ENCODE peak calls at places on chromosome 3, in eight cellular contexts. T is foreskin fibroblast, D is NT2/D1, W is AG09309, Z is fibroblast of pulmonary artery, L is mucosa of descending colon, S is SK-N-SH, P is fibroblast of lung. J is an unnamed sample.

GRCh38 chr3:66110840-66111239 is 72.1 kb upstream of the MAGI1 start:
- DNase-seq in T (no peak), D (no peak), W (no peak), Z (peak), L (no peak), S (no peak), P (no peak), J (peak)

GRCh38 chr3:169880565-169881250 is 11.0 kb upstream of the LRRC31 start:
- DNase-seq in T (no peak), D (no peak), W (no peak), Z (no peak), L (no peak), S (no peak), P (no peak), J (no peak)

GRCh38 chr3:183298708-183299153 is 45.7 kb downstream of the B3GNT5 start:
- DNase-seq in T (peak), D (no peak), W (peak), Z (peak), L (no peak), S (no peak), P (peak), J (peak)

GRCh38 chr3:64539451-64540196 is 148.2 kb downstream of the ADAMTS9 start:
- DNase-seq in T (peak), D (no peak), W (peak), Z (peak), L (no peak), S (no peak), P (peak), J (no peak)

GRCh38 chr3:53102601-53103147 is 27.6 kb downstream of the RFT1 start:
- DNase-seq in T (no peak), D (no peak), W (no peak), Z (no peak), L (no peak), S (no peak), P (no peak), J (no peak)

GRCh38 chr3:187207624-187208023 is 10.3 kb downstream of the RTP1 start:
- DNase-seq in T (no peak), D (no peak), W (no peak), Z (no peak), L (no peak), S (no peak), P (peak), J (no peak)

GRCh38 chr3:65894679-65895078 is 144.0 kb downstream of the MAGI1 start:
- DNase-seq in T (peak), D (no peak), W (peak), Z (peak), L (no peak), S (no peak), P (peak), J (no peak)

GRCh38 chr3:127525373-127525772 is 65.2 kb downstream of the TPRA1 start:
- DNase-seq in T (no peak), D (no peak), W (peak), Z (peak), L (no peak), S (no peak), P (peak), J (no peak)

GRCh38 chr3:94028093-94028837 is at the start of gene STX19:
- DNase-seq in T (no peak), D (no peak), W (no peak), Z (no peak), L (no peak), S (no peak), P (no peak), J (no peak)

GRCh38 chr3:50192689-50193141 is 1.3 kb downstream of the GNAT1 start:
- DNase-seq in T (peak), D (peak), W (no peak), Z (peak), L (peak), S (peak), P (peak), J (peak)

GRCh38 chr3:171883893-171884279 is 40.7 kb downstream of the TMEM212 start:
- DNase-seq in T (no peak), D (no peak), W (no peak), Z (no peak), L (no peak), S (no peak), P (no peak), J (no peak)

GRCh38 chr3:7315037-7315436 is 454.1 kb downstream of the GRM7 start:
- DNase-seq in T (no peak), D (no peak), W (no peak), Z (no peak), L (no peak), S (no peak), P (no peak), J (no peak)

GRCh38 chr3:47193871-47194859 is 30.3 kb upstream of the SETD2 start:
- DNase-seq in T (peak), D (no peak), W (peak), Z (peak), L (no peak), S (no peak), P (peak), J (no peak)

GRCh38 chr3:87354399-87354798 is 78.0 kb upstream of the POU1F1 start:
- DNase-seq in T (peak), D (no peak), W (no peak), Z (peak), L (no peak), S (no peak), P (no peak), J (no peak)

GRCh38 chr3:159859424-159859823 is 129.2 kb upstream of the IL12A start:
- DNase-seq in T (no peak), D (no peak), W (no peak), Z (no peak), L (no peak), S (peak), P (no peak), J (no peak)

GRCh38 chr3:156479574-156479973 is 75.3 kb downstream of the SSR3 start:
- DNase-seq in T (no peak), D (no peak), W (no peak), Z (no peak), L (no peak), S (no peak), P (no peak), J (no peak)

GRCh38 chr3:181279239-181279565 is 289.7 kb upstream of the DNAJC19 start:
- DNase-seq in T (no peak), D (no peak), W (no peak), Z (no peak), L (no peak), S (peak), P (no peak), J (no peak)

GRCh38 chr3:104510091-104510860 is 856.4 kb upstream of the ALCAM start:
- DNase-seq in T (no peak), D (no peak), W (no peak), Z (peak), L (no peak), S (no peak), P (no peak), J (no peak)

GRCh38 chr3:42535981-42536784 is 33.7 kb downstream of the VIPR1 start:
- DNase-seq in T (no peak), D (peak), W (no peak), Z (peak), L (no peak), S (peak), P (no peak), J (peak)

GRCh38 chr3:173796865-173797264 is 399.3 kb downstream of the NLGN1 start:
- DNase-seq in T (no peak), D (no peak), W (no peak), Z (no peak), L (no peak), S (no peak), P (no peak), J (no peak)

GRCh38 chr3:5187920-5188418 is 462 bp downstream of the EDEM1 start:
- DNase-seq in T (peak), D (peak), W (no peak), Z (peak), L (peak), S (peak), P (peak), J (peak)

GRCh38 chr3:138381950-138382715 is 33.8 kb downstream of the MRAS start:
- DNase-seq in T (peak), D (peak), W (peak), Z (peak), L (peak), S (no peak), P (peak), J (no peak)

GRCh38 chr3:184500344-184500923 is 61.2 kb upstream of the EPHB3 start:
- DNase-seq in T (no peak), D (no peak), W (no peak), Z (no peak), L (no peak), S (no peak), P (no peak), J (peak)

GRCh38 chr3:69439683-69440270 is 53.9 kb upstream of the FRMD4B start:
- DNase-seq in T (no peak), D (no peak), W (no peak), Z (peak), L (no peak), S (no peak), P (peak), J (no peak)

GRCh38 chr3:33278106-33278672 is 947 bp downstream of the FBXL2 start:
- DNase-seq in T (no peak), D (no peak), W (no peak), Z (peak), L (no peak), S (peak), P (peak), J (peak)

GRCh38 chr3:197029511-197030167 is at the start of gene MELTF:
- DNase-seq in T (peak), D (peak), W (no peak), Z (peak), L (peak), S (peak), P (peak), J (peak)

GRCh38 chr3:54994026-54994626 is 66.3 kb upstream of the LRTM1 start:
- DNase-seq in T (no peak), D (no peak), W (no peak), Z (no peak), L (no peak), S (no peak), P (peak), J (no peak)

GRCh38 chr3:23055733-23056376 is 147.3 kb upstream of the UBE2E2 start:
- DNase-seq in T (peak), D (no peak), W (peak), Z (peak), L (no peak), S (no peak), P (peak), J (no peak)

GRCh38 chr3:10259036-10259435 is 10.8 kb downstream of the TATDN2 start:
- DNase-seq in T (no peak), D (no peak), W (no peak), Z (no peak), L (no peak), S (no peak), P (no peak), J (no peak)

GRCh38 chr3:155179966-155180757 is 100.0 kb downstream of the MME start:
- DNase-seq in T (no peak), D (no peak), W (no peak), Z (no peak), L (no peak), S (no peak), P (no peak), J (peak)

GRCh38 chr3:122745365-122746021 is 48.1 kb downstream of the HSPBAP1 start:
- DNase-seq in T (peak), D (no peak), W (peak), Z (peak), L (no peak), S (no peak), P (peak), J (no peak)

GRCh38 chr3:107392549-107393165 is 15.4 kb downstream of the CCDC54 start:
- DNase-seq in T (peak), D (no peak), W (peak), Z (peak), L (no peak), S (no peak), P (peak), J (no peak)

GRCh38 chr3:127339943-127340861 is 52.4 kb upstream of the PRR20G start:
- DNase-seq in T (no peak), D (no peak), W (no peak), Z (no peak), L (no peak), S (no peak), P (no peak), J (peak)

GRCh38 chr3:65438096-65438495 is 600.6 kb downstream of the MAGI1 start:
- DNase-seq in T (no peak), D (no peak), W (no peak), Z (no peak), L (no peak), S (no peak), P (no peak), J (no peak)

GRCh38 chr3:188154758-188155574 is 1.0 kb downstream of the LPP start:
- DNase-seq in T (no peak), D (no peak), W (no peak), Z (peak), L (no peak), S (no peak), P (peak), J (peak)

GRCh38 chr3:193843447-193844301 is 250.7 kb downstream of the OPA1 start:
- DNase-seq in T (no peak), D (no peak), W (no peak), Z (no peak), L (no peak), S (no peak), P (no peak), J (no peak)
- H3K4me3 ChIP-seq in T (no peak), D (no peak), W (no peak), Z (no peak), L (no peak), S (no peak), P (no peak), J (no peak)

DNA sequence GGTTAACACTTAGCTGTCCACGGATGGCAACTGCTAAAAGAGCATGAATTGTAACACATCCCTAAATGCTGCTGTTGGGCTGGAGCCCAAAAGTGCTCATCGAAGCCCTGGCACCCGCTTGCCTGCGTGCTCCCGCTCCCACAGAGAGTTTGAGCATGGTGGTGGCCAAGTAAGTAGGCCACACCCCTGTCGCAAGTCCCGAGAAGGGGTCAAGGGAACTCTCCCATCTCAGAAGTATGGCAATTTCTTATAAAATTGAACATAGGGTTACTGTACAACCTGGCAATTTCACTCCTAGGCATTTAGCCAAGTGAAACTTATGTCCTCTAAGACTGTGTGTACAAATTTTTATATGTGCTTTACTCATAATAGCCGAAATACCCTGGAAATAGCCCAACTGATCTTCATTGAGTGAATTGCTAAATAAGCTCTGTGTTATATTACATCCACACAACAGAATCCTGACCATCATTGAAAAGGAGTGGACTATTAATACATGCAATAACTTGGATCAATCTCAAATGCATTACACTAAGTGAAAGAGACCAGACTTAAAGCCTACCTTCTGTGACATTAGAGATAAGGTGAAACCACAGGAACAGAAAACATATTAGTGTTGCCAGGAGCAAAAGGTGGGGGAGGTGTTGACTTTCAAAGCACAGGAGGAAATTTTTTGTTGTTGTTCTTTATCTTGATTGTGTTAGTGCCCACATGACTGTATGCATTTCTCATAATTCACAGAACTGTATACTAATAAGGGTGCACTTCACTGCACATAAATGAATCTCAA is 1.5 kb upstream of the GCSAM start:
- DNase-seq in T (no peak), D (no peak), W (peak), Z (peak), L (no peak), S (peak), P (peak), J (no peak)
- H3K4me3 ChIP-seq in T (no peak), D (no peak), W (no peak), Z (no peak), L (no peak), S (no peak), P (no peak), J (no peak)

DNA sequence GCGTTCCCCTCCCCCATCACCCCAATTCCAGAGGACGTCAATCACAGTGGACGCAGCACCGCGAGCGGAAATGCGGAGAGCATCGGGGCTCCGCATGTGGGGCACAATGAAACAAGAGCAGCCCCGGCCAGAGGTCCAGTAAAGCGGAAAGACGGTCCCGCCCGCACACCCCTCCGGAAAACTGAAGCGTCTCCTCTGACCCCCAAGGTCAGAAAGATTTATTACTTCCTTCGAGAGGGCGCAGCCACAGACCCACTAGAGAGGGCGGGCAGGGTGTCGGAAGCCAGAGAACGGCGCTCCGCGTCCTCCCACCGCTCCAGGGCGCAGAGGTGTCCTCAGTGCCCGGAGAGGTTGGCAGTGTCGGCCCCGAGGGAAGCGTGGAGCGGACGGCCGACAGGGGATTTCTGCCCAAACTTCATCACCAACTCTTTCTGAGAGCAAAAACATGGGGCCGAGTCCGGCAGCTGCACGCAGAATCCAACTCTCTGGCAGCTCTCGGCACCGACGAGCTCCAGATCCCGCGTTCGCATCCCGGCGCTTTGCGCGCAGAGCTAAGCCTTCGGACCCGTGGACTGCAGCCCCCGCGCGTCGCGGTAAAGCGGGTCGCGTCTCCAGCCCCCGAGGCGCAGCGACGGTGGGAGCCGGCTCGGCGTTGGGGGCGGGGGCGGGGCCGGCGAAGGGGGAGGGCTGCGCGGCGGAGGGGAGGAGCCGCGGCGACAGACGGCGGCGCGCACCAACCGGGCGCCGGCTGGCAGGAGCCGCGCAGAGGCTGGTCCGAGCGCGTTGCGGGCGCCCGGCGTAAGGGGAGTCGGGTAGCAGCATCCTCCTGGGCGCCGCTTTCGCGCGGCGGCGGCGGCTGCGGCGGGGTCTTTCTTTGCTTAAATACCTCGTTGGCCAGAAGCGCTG is at the start of gene CHST2:
- DNase-seq in T (peak), D (peak), W (peak), Z (peak), L (peak), S (peak), P (peak), J (peak)
- H3K4me3 ChIP-seq in T (peak), D (peak), W (peak), Z (peak), L (peak), S (peak), P (peak), J (peak)

GRCh38 chr3:194399166-194399565 is at the start of gene GP5:
- DNase-seq in T (no peak), D (no peak), W (no peak), Z (peak), L (no peak), S (no peak), P (no peak), J (no peak)
- H3K4me3 ChIP-seq in T (no peak), D (no peak), W (no peak), Z (peak), L (no peak), S (no peak), P (peak), J (no peak)

GRCh38 chr3:30893678-30894325 is 659 bp downstream of the GADL1 start:
- DNase-seq in T (no peak), D (no peak), W (no peak), Z (no peak), L (no peak), S (peak), P (no peak), J (no peak)
- H3K4me3 ChIP-seq in T (peak), D (no peak), W (peak), Z (no peak), L (no peak), S (peak), P (peak), J (peak)

DNA sequence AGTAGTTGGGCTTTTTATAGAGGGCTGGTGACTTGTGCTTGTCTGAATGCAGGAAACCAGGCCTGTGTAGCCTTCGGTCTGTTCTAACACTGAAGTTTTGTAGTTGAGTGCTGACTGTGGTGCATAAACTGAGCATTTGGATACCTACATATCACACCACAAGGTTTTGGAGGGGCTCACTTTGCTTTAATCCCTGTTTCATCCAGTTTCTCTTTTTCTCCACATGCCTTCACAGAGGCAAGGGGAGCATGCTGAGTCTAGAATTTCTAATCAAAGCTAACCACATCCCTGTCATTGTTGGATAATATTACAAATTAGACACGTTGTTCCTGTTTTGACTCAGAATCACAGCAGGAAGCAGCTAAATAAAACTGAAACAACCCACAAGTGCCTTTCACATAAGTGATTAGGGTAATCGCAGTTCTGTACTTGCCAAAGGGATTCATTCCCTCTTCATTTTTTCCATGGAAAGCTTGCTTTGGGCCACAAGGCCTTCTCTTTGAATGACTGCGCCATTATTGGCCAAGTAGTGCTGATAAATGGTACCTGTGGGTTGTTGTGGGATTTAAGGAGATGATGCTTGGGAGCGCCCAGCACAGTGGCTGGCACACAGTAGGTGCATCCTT is 48.9 kb downstream of the TGFBR2 start:
- DNase-seq in T (no peak), D (no peak), W (no peak), Z (peak), L (no peak), S (no peak), P (peak), J (no peak)
- H3K4me3 ChIP-seq in T (no peak), D (no peak), W (no peak), Z (no peak), L (no peak), S (no peak), P (no peak), J (no peak)

GRCh38 chr3:167783781-167784180 is 48.3 kb downstream of the SERPINI1 start:
- DNase-seq in T (no peak), D (no peak), W (no peak), Z (no peak), L (no peak), S (no peak), P (peak), J (no peak)
- H3K4me3 ChIP-seq in T (no peak), D (no peak), W (no peak), Z (no peak), L (no peak), S (no peak), P (no peak), J (no peak)

GRCh38 chr3:71054312-71054711 is 529.2 kb downstream of the FOXP1 start:
- DNase-seq in T (no peak), D (no peak), W (no peak), Z (no peak), L (no peak), S (no peak), P (no peak), J (no peak)

GRCh38 chr3:71052725-71053124 is 530.8 kb downstream of the FOXP1 start:
- DNase-seq in T (no peak), D (no peak), W (no peak), Z (no peak), L (no peak), S (peak), P (no peak), J (no peak)

GRCh38 chr3:71055602-71056001 is 527.9 kb downstream of the FOXP1 start:
- DNase-seq in T (no peak), D (no peak), W (no peak), Z (peak), L (no peak), S (no peak), P (peak), J (no peak)

GRCh38 chr3:71051893-71052687 is 531.4 kb downstream of the FOXP1 start:
- DNase-seq in T (peak), D (no peak), W (no peak), Z (peak), L (no peak), S (no peak), P (no peak), J (no peak)

GRCh38 chr3:71053495-71053894 is 530.0 kb downstream of the FOXP1 start:
- DNase-seq in T (no peak), D (no peak), W (no peak), Z (no peak), L (no peak), S (no peak), P (no peak), J (no peak)
- H3K4me3 ChIP-seq in T (no peak), D (no peak), W (no peak), Z (no peak), L (no peak), S (no peak), P (no peak), J (no peak)